ENCODE peak calls at places on chromosomes 16 and 17, in seven cellular contexts. One of them, this sample, is unnamed.

GRCh38 chr17:72393553-72393952 is 272.7 kb downstream of the SOX9 start:
- DNase-seq in T47D: no peak
- DNase-seq in HCT116: peak
- DNase-seq in H1: no peak
- DNase-seq in HepG2: no peak
- DNase-seq in SK-N-SH: no peak
- DNase-seq in GM12878: no peak
- DNase-seq in this sample: no peak

GRCh38 chr17:29572691-29573557 is 4.4 kb downstream of the TP53I13 start:
- DNase-seq in T47D: no peak
- DNase-seq in HCT116: no peak
- DNase-seq in H1: no peak
- DNase-seq in HepG2: no peak
- DNase-seq in SK-N-SH: peak
- DNase-seq in GM12878: no peak
- DNase-seq in this sample: peak

GRCh38 chr17:21674242-21674731 is 18.0 kb upstream of the KCNJ18 start:
- DNase-seq in T47D: no peak
- DNase-seq in HCT116: no peak
- DNase-seq in H1: no peak
- DNase-seq in HepG2: no peak
- DNase-seq in SK-N-SH: peak
- DNase-seq in GM12878: no peak
- DNase-seq in this sample: peak

GRCh38 chr16:62167551-62167950 is 131.3 kb upstream of the CDH8 start:
- DNase-seq in T47D: no peak
- DNase-seq in HCT116: no peak
- DNase-seq in H1: no peak
- DNase-seq in HepG2: no peak
- DNase-seq in SK-N-SH: no peak
- DNase-seq in GM12878: no peak
- DNase-seq in this sample: no peak

GRCh38 chr17:21039839-21040575 is 2.8 kb downstream of the USP22 start:
- DNase-seq in T47D: no peak
- DNase-seq in HCT116: peak
- DNase-seq in H1: no peak
- DNase-seq in HepG2: peak
- DNase-seq in SK-N-SH: peak
- DNase-seq in GM12878: no peak
- DNase-seq in this sample: peak

GRCh38 chr16:3793161-3793576 is 75.8 kb upstream of the TRAP1 start:
- DNase-seq in T47D: no peak
- DNase-seq in HCT116: no peak
- DNase-seq in H1: no peak
- DNase-seq in HepG2: no peak
- DNase-seq in SK-N-SH: no peak
- DNase-seq in GM12878: no peak
- DNase-seq in this sample: no peak

GRCh38 chr17:56029980-56030624 is 123.2 kb upstream of the ANKFN1 start:
- DNase-seq in T47D: no peak
- DNase-seq in HCT116: no peak
- DNase-seq in H1: no peak
- DNase-seq in HepG2: no peak
- DNase-seq in SK-N-SH: no peak
- DNase-seq in GM12878: no peak
- DNase-seq in this sample: no peak

GRCh38 chr17:78628547-78629435 is 51.6 kb upstream of the DNAH17 start:
- DNase-seq in T47D: no peak
- DNase-seq in HCT116: no peak
- DNase-seq in H1: no peak
- DNase-seq in HepG2: no peak
- DNase-seq in SK-N-SH: no peak
- DNase-seq in GM12878: no peak
- DNase-seq in this sample: no peak

GRCh38 chr17:74994440-74994839 is 7.0 kb downstream of the CDR2L start:
- DNase-seq in T47D: no peak
- DNase-seq in HCT116: no peak
- DNase-seq in H1: no peak
- DNase-seq in HepG2: peak
- DNase-seq in SK-N-SH: no peak
- DNase-seq in GM12878: no peak
- DNase-seq in this sample: no peak

GRCh38 chr17:68204736-68205135 is 43.1 kb upstream of the AMZ2 start:
- DNase-seq in T47D: no peak
- DNase-seq in HCT116: no peak
- DNase-seq in H1: no peak
- DNase-seq in HepG2: no peak
- DNase-seq in SK-N-SH: no peak
- DNase-seq in GM12878: no peak
- DNase-seq in this sample: no peak

GRCh38 chr17:77117415-77117814 is 23.4 kb upstream of the SEC14L1 start:
- DNase-seq in T47D: no peak
- DNase-seq in HCT116: no peak
- DNase-seq in H1: no peak
- DNase-seq in HepG2: no peak
- DNase-seq in SK-N-SH: no peak
- DNase-seq in GM12878: no peak
- DNase-seq in this sample: no peak

GRCh38 chr16:87152221-87152755 is 164.9 kb downstream of the C16orf95 start:
- DNase-seq in T47D: no peak
- DNase-seq in HCT116: no peak
- DNase-seq in H1: no peak
- DNase-seq in HepG2: no peak
- DNase-seq in SK-N-SH: no peak
- DNase-seq in GM12878: no peak
- DNase-seq in this sample: no peak

GRCh38 chr17:77700165-77700881 is 258.2 kb upstream of the TNRC6C start:
- DNase-seq in T47D: no peak
- DNase-seq in HCT116: no peak
- DNase-seq in H1: no peak
- DNase-seq in HepG2: no peak
- DNase-seq in SK-N-SH: peak
- DNase-seq in GM12878: no peak
- DNase-seq in this sample: no peak

GRCh38 chr16:520847-521246 is 6.7 kb upstream of the CAPN15 start:
- DNase-seq in T47D: no peak
- DNase-seq in HCT116: no peak
- DNase-seq in H1: no peak
- DNase-seq in HepG2: no peak
- DNase-seq in SK-N-SH: no peak
- DNase-seq in GM12878: no peak
- DNase-seq in this sample: no peak

GRCh38 chr17:31564883-31565297 is 173.4 kb downstream of the RAB11FIP4 start:
- DNase-seq in T47D: no peak
- DNase-seq in HCT116: no peak
- DNase-seq in H1: no peak
- DNase-seq in HepG2: no peak
- DNase-seq in SK-N-SH: peak
- DNase-seq in GM12878: no peak
- DNase-seq in this sample: no peak

GRCh38 chr17:27494192-27495091 is 38.2 kb downstream of the KSR1 start:
- DNase-seq in T47D: peak
- DNase-seq in HCT116: peak
- DNase-seq in H1: no peak
- DNase-seq in HepG2: peak
- DNase-seq in SK-N-SH: no peak
- DNase-seq in GM12878: no peak
- DNase-seq in this sample: no peak

GRCh38 chr17:10210151-10210574 is 11.8 kb upstream of the GAS7 start:
- DNase-seq in T47D: peak
- DNase-seq in HCT116: no peak
- DNase-seq in H1: peak
- DNase-seq in HepG2: no peak
- DNase-seq in SK-N-SH: no peak
- DNase-seq in GM12878: no peak
- DNase-seq in this sample: no peak

GRCh38 chr16:88479795-88480760 is 27.0 kb downstream of the ZFPM1 start:
- DNase-seq in T47D: no peak
- DNase-seq in HCT116: no peak
- DNase-seq in H1: no peak
- DNase-seq in HepG2: no peak
- DNase-seq in SK-N-SH: no peak
- DNase-seq in GM12878: no peak
- DNase-seq in this sample: no peak

GRCh38 chr17:80491478-80492342 is 15.3 kb upstream of the NPTX1 start:
- DNase-seq in T47D: no peak
- DNase-seq in HCT116: no peak
- DNase-seq in H1: no peak
- DNase-seq in HepG2: peak
- DNase-seq in SK-N-SH: peak
- DNase-seq in GM12878: no peak
- DNase-seq in this sample: no peak

GRCh38 chr16:7021653-7022275 is 310.9 kb upstream of the RBFOX1 start:
- DNase-seq in T47D: no peak
- DNase-seq in HCT116: no peak
- DNase-seq in H1: no peak
- DNase-seq in HepG2: no peak
- DNase-seq in SK-N-SH: no peak
- DNase-seq in GM12878: no peak
- DNase-seq in this sample: no peak

GRCh38 chr17:76714822-76715461 is 4.2 kb upstream of the MXRA7 start:
- DNase-seq in T47D: no peak
- DNase-seq in HCT116: no peak
- DNase-seq in H1: no peak
- DNase-seq in HepG2: no peak
- DNase-seq in SK-N-SH: peak
- DNase-seq in GM12878: no peak
- DNase-seq in this sample: peak

GRCh38 chr17:234163-235047 is 53.0 kb upstream of the DOC2B start:
- DNase-seq in T47D: no peak
- DNase-seq in HCT116: no peak
- DNase-seq in H1: no peak
- DNase-seq in HepG2: no peak
- DNase-seq in SK-N-SH: no peak
- DNase-seq in GM12878: no peak
- DNase-seq in this sample: no peak

GRCh38 chr17:79654350-79654959 is 43.6 kb upstream of the RBFOX3 start:
- DNase-seq in T47D: no peak
- DNase-seq in HCT116: no peak
- DNase-seq in H1: no peak
- DNase-seq in HepG2: no peak
- DNase-seq in SK-N-SH: no peak
- DNase-seq in GM12878: no peak
- DNase-seq in this sample: no peak

GRCh38 chr16:81526199-81526598 is 81.6 kb downstream of the CMIP start:
- DNase-seq in T47D: no peak
- DNase-seq in HCT116: no peak
- DNase-seq in H1: no peak
- DNase-seq in HepG2: no peak
- DNase-seq in SK-N-SH: no peak
- DNase-seq in GM12878: no peak
- DNase-seq in this sample: no peak

GRCh38 chr17:7060165-7060890 is 16.4 kb upstream of the SLC16A11 start:
- DNase-seq in T47D: no peak
- DNase-seq in HCT116: peak
- DNase-seq in H1: no peak
- DNase-seq in HepG2: peak
- DNase-seq in SK-N-SH: no peak
- DNase-seq in GM12878: no peak
- DNase-seq in this sample: peak

GRCh38 chr17:64200080-64201042 is 62.7 kb downstream of the TEX2 start:
- DNase-seq in T47D: no peak
- DNase-seq in HCT116: no peak
- DNase-seq in H1: no peak
- DNase-seq in HepG2: no peak
- DNase-seq in SK-N-SH: no peak
- DNase-seq in GM12878: peak
- DNase-seq in this sample: no peak
- TF ChIP-seq JUND in T47D: no peak
- TF ChIP-seq JUND in HCT116: no peak
- TF ChIP-seq JUND in H1: no peak
- TF ChIP-seq JUND in HepG2: no peak
- TF ChIP-seq JUND in SK-N-SH: no peak
- TF ChIP-seq JUND in GM12878: no peak
- TF ChIP-seq JUND in this sample: no peak

GRCh38 chr16:72256398-72257048 is 84.6 kb upstream of the PMFBP1 start:
- DNase-seq in T47D: no peak
- DNase-seq in HCT116: no peak
- DNase-seq in H1: no peak
- DNase-seq in HepG2: no peak
- DNase-seq in SK-N-SH: no peak
- DNase-seq in GM12878: no peak
- DNase-seq in this sample: no peak
- TF ChIP-seq JUND in T47D: no peak
- TF ChIP-seq JUND in HCT116: no peak
- TF ChIP-seq JUND in H1: no peak
- TF ChIP-seq JUND in HepG2: no peak
- TF ChIP-seq JUND in SK-N-SH: peak
- TF ChIP-seq JUND in GM12878: no peak
- TF ChIP-seq JUND in this sample: no peak

DNA sequence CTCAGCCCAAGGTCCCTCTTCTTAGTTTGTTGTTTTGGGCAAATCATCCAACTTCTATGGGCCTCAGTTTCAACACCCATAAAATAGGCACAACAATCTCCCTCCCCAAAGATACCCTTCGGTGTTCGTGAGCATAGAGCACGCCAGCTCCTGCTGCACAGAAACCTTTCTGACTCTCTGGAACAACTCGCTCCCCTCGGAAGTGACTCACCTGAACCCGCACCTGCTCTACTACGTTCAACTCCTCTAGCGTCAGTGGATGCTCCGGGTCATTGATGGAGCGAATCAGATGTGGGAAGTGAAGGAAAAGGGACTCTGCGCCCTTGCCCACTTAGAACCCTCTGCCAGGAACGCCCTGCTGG is 445 bp downstream of the CIAO2B start:
- DNase-seq in T47D: peak
- DNase-seq in HCT116: no peak
- DNase-seq in H1: no peak
- DNase-seq in HepG2: no peak
- DNase-seq in SK-N-SH: no peak
- DNase-seq in GM12878: no peak
- DNase-seq in this sample: no peak
- TF ChIP-seq JUND in T47D: no peak
- TF ChIP-seq JUND in HCT116: no peak
- TF ChIP-seq JUND in H1: no peak
- TF ChIP-seq JUND in HepG2: no peak
- TF ChIP-seq JUND in SK-N-SH: no peak
- TF ChIP-seq JUND in GM12878: no peak
- TF ChIP-seq JUND in this sample: no peak

GRCh38 chr17:65171753-65172152 is 34.6 kb downstream of the RGS9 start:
- DNase-seq in T47D: no peak
- DNase-seq in HCT116: no peak
- DNase-seq in H1: no peak
- DNase-seq in HepG2: no peak
- DNase-seq in SK-N-SH: no peak
- DNase-seq in GM12878: no peak
- DNase-seq in this sample: no peak
- TF ChIP-seq JUND in T47D: no peak
- TF ChIP-seq JUND in HCT116: no peak
- TF ChIP-seq JUND in H1: no peak
- TF ChIP-seq JUND in HepG2: no peak
- TF ChIP-seq JUND in SK-N-SH: no peak
- TF ChIP-seq JUND in GM12878: no peak
- TF ChIP-seq JUND in this sample: no peak